ENCODE peak calls at places on chromosome 2, in ten cellular contexts. E is left ventricle myocardium inferior, D is ovary, R is vagina, V is AG04450, I is OCI-LY7, Y is upper lobe of left lung, C is Calu3, P is upper lobe of right lung, K is fibroblast of lung. W is an unnamed sample.

GRCh38 chr2:239113164-239113563 is 265.3 kb downstream of the TWIST2 start:
- DNase-seq in E (no peak), D (peak), R (no peak), V (no peak), I (no peak), Y (no peak), C (no peak), P (no peak), K (peak), W (no peak)

GRCh38 chr2:9071032-9071431 is 67.5 kb upstream of the MBOAT2 start:
- DNase-seq in E (no peak), D (no peak), R (no peak), V (no peak), I (no peak), Y (peak), C (peak), P (no peak), K (peak), W (no peak)

GRCh38 chr2:150125188-150125587 is 362.3 kb downstream of the RND3 start:
- DNase-seq in E (no peak), D (no peak), R (no peak), V (no peak), I (no peak), Y (peak), C (no peak), P (no peak), K (peak), W (no peak)

GRCh38 chr2:201322772-201323171 is 34.4 kb downstream of the FLACC1 start:
- DNase-seq in E (no peak), D (no peak), R (no peak), V (no peak), I (no peak), Y (no peak), C (no peak), P (no peak), K (no peak), W (no peak)

GRCh38 chr2:233740875-233741274 is 12.0 kb downstream of the UGT1A3 start:
- DNase-seq in E (no peak), D (no peak), R (no peak), V (no peak), I (no peak), Y (no peak), C (no peak), P (no peak), K (no peak), W (no peak)

GRCh38 chr2:225113356-225114015 is 71.2 kb upstream of the DOCK10 start:
- DNase-seq in E (no peak), D (no peak), R (no peak), V (no peak), I (no peak), Y (no peak), C (no peak), P (no peak), K (no peak), W (no peak)

GRCh38 chr2:189379731-189380261 is 61.5 kb upstream of the WDR75 start:
- DNase-seq in E (no peak), D (no peak), R (no peak), V (no peak), I (no peak), Y (no peak), C (no peak), P (no peak), K (peak), W (no peak)

GRCh38 chr2:149598014-149598395 is 10.4 kb upstream of the MMADHC start:
- DNase-seq in E (no peak), D (no peak), R (no peak), V (no peak), I (no peak), Y (no peak), C (no peak), P (no peak), K (peak), W (no peak)

GRCh38 chr2:86193901-86194567 is 1.2 kb downstream of the IMMT start:
- DNase-seq in E (no peak), D (no peak), R (no peak), V (no peak), I (peak), Y (no peak), C (no peak), P (no peak), K (no peak), W (no peak)

DNA sequence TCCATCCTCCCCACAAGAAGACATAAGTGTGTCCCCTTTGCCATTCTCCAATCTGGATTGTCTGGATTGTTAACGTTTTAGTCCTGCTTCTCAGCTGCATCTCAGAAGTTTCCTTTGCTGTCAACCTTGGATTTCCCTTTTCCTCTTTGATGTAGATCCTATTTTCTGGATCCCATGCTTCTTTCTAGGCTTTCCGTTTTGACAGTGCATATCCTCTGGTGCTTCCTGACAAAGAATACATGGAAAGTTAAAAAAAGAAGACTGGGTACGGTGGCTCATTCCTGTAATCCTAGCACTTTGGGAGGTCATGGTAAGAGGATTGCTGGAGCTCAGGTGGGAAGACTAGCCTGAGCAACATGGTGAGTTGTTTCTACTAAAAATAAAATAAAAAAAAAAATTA is 26.8 kb downstream of the ABI2 start:
- DNase-seq in E (no peak), D (no peak), R (no peak), V (no peak), I (no peak), Y (no peak), C (no peak), P (no peak), K (no peak), W (no peak)
- TF ChIP-seq CTCF in E (no peak), D (no peak), R (no peak), V (no peak), I (no peak), Y (no peak), C (no peak), P (no peak), K (no peak), W (no peak)

GRCh38 chr2:106596844-106597243 is 109.7 kb downstream of the CD8B2 start:
- DNase-seq in E (no peak), D (no peak), R (no peak), V (no peak), I (peak), Y (no peak), C (no peak), P (no peak), K (no peak), W (no peak)
- TF ChIP-seq CTCF in E (peak), D (no peak), R (no peak), V (peak), I (peak), Y (peak), C (no peak), P (peak), K (peak), W (no peak)

GRCh38 chr2:17672583-17673317 is 80.9 kb downstream of the SMC6 start:
- DNase-seq in E (no peak), D (no peak), R (no peak), V (no peak), I (no peak), Y (no peak), C (no peak), P (no peak), K (peak), W (no peak)
- TF ChIP-seq CTCF in E (no peak), D (no peak), R (no peak), V (no peak), I (no peak), Y (no peak), C (no peak), P (no peak), K (no peak), W (no peak)

GRCh38 chr2:21438949-21439348 is 315.2 kb downstream of the TDRD15 start:
- DNase-seq in E (no peak), D (no peak), R (no peak), V (peak), I (no peak), Y (no peak), C (no peak), P (no peak), K (peak), W (no peak)

GRCh38 chr2:21443494-21444105 is 319.8 kb downstream of the TDRD15 start:
- DNase-seq in E (no peak), D (no peak), R (no peak), V (no peak), I (no peak), Y (no peak), C (no peak), P (no peak), K (peak), W (no peak)

DNA sequence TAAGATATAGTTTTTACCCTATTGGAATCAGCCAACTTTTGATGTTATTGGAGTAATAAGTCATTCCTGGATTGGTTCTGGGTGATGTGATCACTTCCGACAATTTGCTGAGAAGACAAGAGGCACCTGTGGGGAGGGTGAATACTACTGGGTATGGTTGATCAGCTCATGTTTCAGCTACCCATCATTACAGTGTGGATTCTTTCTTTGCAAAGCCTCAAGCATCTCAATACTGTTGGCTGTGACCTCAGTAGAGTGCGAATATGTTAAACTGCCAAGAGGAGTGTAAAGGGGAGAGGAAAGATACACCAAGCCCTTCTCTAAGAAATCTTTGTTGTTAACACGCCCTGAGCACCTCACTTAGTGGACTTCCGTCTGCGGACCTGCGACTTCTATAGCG is 317.7 kb downstream of the TDRD15 start:
- DNase-seq in E (no peak), D (no peak), R (no peak), V (no peak), I (no peak), Y (no peak), C (no peak), P (no peak), K (no peak), W (no peak)
- TF ChIP-seq CTCF in E (no peak), D (no peak), R (no peak), V (no peak), I (no peak), Y (no peak), C (no peak), P (no peak), K (no peak), W (no peak)

DNA sequence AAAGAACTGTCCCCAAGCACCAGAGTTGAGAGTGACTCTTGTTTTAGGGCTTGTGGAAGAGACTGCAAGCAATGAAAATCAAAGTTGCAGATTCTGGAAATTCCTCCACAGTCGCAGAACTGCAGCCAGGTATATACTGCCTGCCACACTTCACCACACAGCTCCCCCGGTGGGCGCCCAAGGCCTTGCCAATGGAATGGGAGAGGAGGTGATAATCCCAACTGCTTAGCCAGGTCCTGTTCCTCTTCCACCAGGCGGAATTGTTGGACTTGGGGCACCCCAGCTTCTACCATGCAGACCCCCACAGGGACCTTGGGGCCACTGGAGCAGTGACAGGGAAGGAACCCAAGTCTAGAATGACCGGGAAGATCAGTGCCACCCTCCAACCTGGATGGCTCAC is 4.8 kb upstream of the PDIA6 start:
- DNase-seq in E (no peak), D (no peak), R (no peak), V (no peak), I (no peak), Y (no peak), C (peak), P (no peak), K (no peak), W (no peak)
- TF ChIP-seq CTCF in E (no peak), D (no peak), R (no peak), V (peak), I (peak), Y (no peak), C (peak), P (peak), K (peak), W (no peak)

W was measured in natural killer cell.